ENCODE peak calls at places on chromosome 20, in seven cellular contexts. B, G, P, R, S, D and H are unnamed samples.
A peak's percentile ranks its signal among the peaks of the same experiment; 100 is the strongest.

GRCh38 chr20:42027746-42028268 is 409.6 kb upstream of the CHD6 start:
- DNase-seq in P (no peak), B (no peak), S (no peak), R (no peak), G (no peak), D (no peak), H (peak; percentile 5)

GRCh38 chr20:37475258-37475657 is 45.8 kb upstream of the NNAT start:
- DNase-seq in D (no peak), P (no peak), B (no peak), S (no peak), R (no peak), G (no peak), H (no peak)

GRCh38 chr20:48995599-48995998 is 50.5 kb upstream of the CSE1L start:
- DNase-seq in D (no peak), R (no peak), B (no peak), S (no peak), G (peak; percentile 6), P (no peak), H (no peak)

GRCh38 chr20:59644371-59644939 is 40.1 kb downstream of the PHACTR3 start:
- DNase-seq in P (peak; percentile 9), R (no peak), D (no peak), S (no peak), B (no peak), G (no peak), H (no peak)

GRCh38 chr20:49325981-49326380 is 48.1 kb upstream of the ZNFX1 start:
- DNase-seq in P (no peak), G (no peak), S (no peak), D (no peak), R (no peak), B (no peak), H (no peak)

GRCh38 chr20:61500791-61501321 is 248.8 kb downstream of the CDH4 start:
- DNase-seq in P (no peak), D (no peak), G (peak; percentile 66), R (no peak), S (no peak), B (no peak), H (no peak)

GRCh38 chr20:34312024-34312460 is 8.9 kb upstream of the AHCY start:
- DNase-seq in D (no peak), P (no peak), S (no peak), G (no peak), B (no peak), R (no peak), H (peak; percentile 65)

GRCh38 chr20:59242714-59243626 is 57.4 kb upstream of the EDN3 start:
- DNase-seq in P (no peak), S (no peak), R (no peak), D (no peak), G (no peak), B (no peak), H (no peak)

GRCh38 chr20:8254911-8255582 is 123.0 kb downstream of the PLCB1 start:
- DNase-seq in B (peak; percentile 20), S (no peak), G (no peak), R (peak; percentile 42), P (no peak), D (no peak), H (no peak)

GRCh38 chr20:24611360-24612140 is 142.1 kb downstream of the SYNDIG1 start:
- DNase-seq in P (no peak), R (no peak), G (no peak), D (no peak), S (no peak), B (no peak), H (no peak)

GRCh38 chr20:24609757-24610156 is 140.3 kb downstream of the SYNDIG1 start:
- DNase-seq in S (no peak), P (no peak), G (no peak), R (no peak), B (no peak), D (no peak), H (no peak)

GRCh38 chr20:24607402-24607801 is 138.0 kb downstream of the SYNDIG1 start:
- DNase-seq in B (no peak), S (no peak), D (no peak), G (no peak), R (no peak), P (no peak), H (no peak)

GRCh38 chr20:24610341-24611115 is 141.1 kb downstream of the SYNDIG1 start:
- DNase-seq in S (no peak), B (peak; percentile 81), P (no peak), D (no peak), G (no peak), R (no peak), H (no peak)

GRCh38 chr20:24608926-24609667 is 139.7 kb downstream of the SYNDIG1 start:
- DNase-seq in D (no peak), P (no peak), R (no peak), G (no peak), B (peak; percentile 36), S (no peak), H (no peak)
- H3K4me3 ChIP-seq in D (no peak overlapping the region), P (no peak overlapping the region), R (no peak overlapping the region), G (no peak overlapping the region), B (no peak overlapping the region), S (no peak overlapping the region), H (no peak overlapping the region)

DNA sequence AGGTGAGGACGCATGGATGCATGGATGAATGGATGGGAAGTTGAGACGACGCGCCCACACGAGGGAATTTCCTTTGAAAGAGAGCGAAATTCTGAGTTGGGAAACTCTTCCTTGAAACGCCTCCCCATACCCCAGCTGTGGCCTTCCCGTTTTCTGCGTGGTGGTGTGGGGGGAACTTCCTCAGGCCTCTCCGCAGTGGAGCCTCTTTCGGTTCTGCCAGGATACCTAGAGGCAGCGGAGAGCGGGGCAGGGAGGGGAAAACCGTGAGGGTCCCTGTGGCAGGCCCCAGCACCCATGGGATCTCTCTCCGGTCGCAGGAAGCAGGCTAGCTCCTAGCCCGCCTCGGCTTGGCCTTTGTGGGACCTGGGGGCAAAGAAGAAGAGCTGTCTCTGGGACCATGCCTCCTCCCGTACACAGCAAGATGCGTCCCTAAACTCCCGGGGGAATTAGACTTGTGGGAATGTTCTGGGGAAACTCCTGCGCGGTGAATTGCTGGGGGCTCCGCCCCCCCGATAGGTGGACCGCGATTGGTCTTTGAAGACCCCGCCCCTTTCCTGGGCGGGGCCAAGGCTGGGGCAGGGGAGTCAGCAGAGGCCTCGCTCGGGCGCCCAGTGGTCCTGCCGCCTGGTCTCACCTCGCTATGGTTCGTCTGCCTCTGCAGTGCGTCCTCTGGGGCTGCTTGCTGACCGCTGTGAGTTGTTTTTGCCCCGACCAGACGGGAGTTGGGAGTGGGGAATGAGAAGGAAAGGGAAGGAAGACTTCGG is at the start of gene CD40:
- DNase-seq in G (peak; percentile 61), S (peak; percentile 89), D (peak; percentile 91), B (peak; percentile 59), R (no peak), P (peak; percentile 86), H (peak; percentile 99)
- H3K4me3 ChIP-seq in G (no peak within 1 kb of the TSS), S (peak within 1 kb of the TSS; percentile 59), D (peak within 1 kb of the TSS; percentile 56), B (peak within 1 kb of the TSS; percentile 42), R (peak within 1 kb of the TSS; percentile 10), P (peak within 1 kb of the TSS; percentile 57), H (peak within 1 kb of the TSS; percentile 57)

DNA sequence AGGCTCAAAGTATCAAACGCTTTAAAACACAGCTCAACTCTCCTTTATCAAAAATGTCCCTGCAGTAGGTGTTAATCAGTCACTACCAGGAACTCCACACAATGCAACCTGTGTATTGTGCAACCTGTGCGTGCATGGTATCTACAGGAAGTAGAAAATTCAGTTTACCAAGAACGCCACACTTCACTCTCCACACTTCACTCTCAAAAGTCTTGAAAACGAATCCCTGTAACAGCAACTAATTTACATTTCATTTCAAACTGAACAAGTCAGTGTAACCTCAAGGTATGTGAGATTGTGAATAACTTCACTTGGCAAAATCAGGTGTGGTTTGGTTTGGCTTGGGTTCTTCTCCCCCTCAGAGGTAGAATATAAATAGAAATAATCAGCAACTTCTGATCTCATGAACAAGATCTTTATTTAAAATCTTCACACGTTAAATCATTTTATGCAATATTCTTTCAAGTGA is 1.6 kb downstream of the RALGAPA2 start:
- DNase-seq in S (no peak), D (peak; percentile 61), R (no peak), P (peak; percentile 77), B (no peak), G (no peak), H (no peak)
- H3K4me3 ChIP-seq in S (no peak overlapping the region), D (peak overlapping the region; percentile 89), R (no peak overlapping the region), P (peak overlapping the region; percentile 97), B (no peak overlapping the region), G (no peak overlapping the region), H (no peak overlapping the region)

DNA sequence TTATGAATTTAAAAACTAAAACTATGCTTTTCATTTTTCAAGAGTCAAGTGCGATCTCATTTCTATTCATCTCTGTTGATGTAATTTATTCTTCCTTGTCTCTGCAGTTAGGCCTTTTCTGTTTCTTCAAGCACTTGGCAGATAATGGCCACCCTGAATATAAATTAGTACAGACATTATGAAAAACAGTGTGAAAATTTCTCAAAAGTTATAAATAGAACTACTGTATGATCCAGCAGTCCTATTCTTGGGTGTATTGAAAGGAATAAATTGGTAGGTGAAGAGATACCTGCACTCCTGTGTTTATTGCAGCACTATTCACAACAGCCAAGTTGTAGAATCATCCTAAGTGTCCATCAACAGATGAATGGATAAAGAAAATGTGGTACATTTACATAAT is 248.3 kb downstream of the DOK5 start:
- DNase-seq in B (no peak), P (no peak), R (no peak), D (no peak), G (no peak), S (no peak), H (no peak)
- H3K4me3 ChIP-seq in B (no peak overlapping the region), P (no peak overlapping the region), R (no peak overlapping the region), D (no peak overlapping the region), G (no peak overlapping the region), S (no peak overlapping the region), H (no peak overlapping the region)

GRCh38 chr20:53828673-53829085 is 235.0 kb upstream of the ZNF217 start:
- DNase-seq in S (peak; percentile 60), G (peak; percentile 21), D (no peak), B (peak; percentile 93), P (no peak), R (peak; percentile 79), H (no peak)
- H3K4me3 ChIP-seq in S (peak overlapping the region; percentile 28), G (no peak overlapping the region), D (peak overlapping the region; percentile 36), B (peak overlapping the region; percentile 20), P (peak overlapping the region; percentile 19), R (peak overlapping the region; percentile 47), H (no peak overlapping the region)

GRCh38 chr20:1185781-1186334 is 1.1 kb upstream of the TMEM74B start:
- DNase-seq in B (peak; percentile 7), P (peak; percentile 49), S (peak; percentile 81), G (peak; percentile 78), R (no peak), D (peak; percentile 67), H (peak; percentile 93)
- H3K4me3 ChIP-seq in B (no peak overlapping the region), P (peak overlapping the region; percentile 48), S (peak overlapping the region; percentile 94), G (peak overlapping the region; percentile 79), R (peak overlapping the region; percentile 37), D (peak overlapping the region; percentile 62), H (peak overlapping the region; percentile 57)